ENCODE peak calls at places on chromosomes 11 and 22, in four cellular contexts. G is adrenal gland, A is uterus, C is psoas muscle. T is an unnamed sample. For H3K4me1, the result is how much of the 10 kb centered on the place peaks cover.

GRCh38 chr11:126246636-126247035 is 22.1 kb downstream of the SRPRA start:
- DNase-seq in G (no peak), A (no peak), C (no peak), T (peak)

GRCh38 chr22:46421272-46421671 is 85.8 kb downstream of the TRMU start:
- DNase-seq in G (no peak), A (no peak), C (no peak), T (no peak)

GRCh38 chr22:20514658-20515406 is 7.4 kb downstream of the MED15 start:
- DNase-seq in G (peak), A (no peak), C (peak), T (peak)

GRCh38 chr11:1749787-1750351 is 526 bp downstream of the IFITM10 start:
- DNase-seq in G (peak), A (no peak), C (peak), T (peak)

GRCh38 chr11:22449441-22449840 is 111.3 kb downstream of the SLC17A6 start:
- DNase-seq in G (no peak), A (no peak), C (no peak), T (no peak)

GRCh38 chr11:61742391-61742790 is 10.0 kb upstream of the MYRF start:
- DNase-seq in G (no peak), A (no peak), C (no peak), T (no peak)

GRCh38 chr11:80733776-80734175 is 1292.9 kb upstream of the TENM4 start:
- DNase-seq in G (no peak), A (no peak), C (no peak), T (no peak)

GRCh38 chr11:46912526-46913150 is 5.7 kb downstream of the LRP4 start:
- DNase-seq in G (no peak), A (no peak), C (no peak), T (no peak)

GRCh38 chr11:44958165-44958564 is 7.5 kb upstream of the TP53I11 start:
- DNase-seq in G (no peak), A (no peak), C (no peak), T (no peak)

GRCh38 chr22:17159504-17159951 is 451 bp upstream of the HDHD5 start:
- DNase-seq in G (peak), A (peak), C (no peak), T (peak)

GRCh38 chr22:33919591-33920501 is at the start of gene LARGE1:
- DNase-seq in G (peak), A (peak), C (peak), T (peak)

GRCh38 chr22:20586403-20586745 is 79.0 kb downstream of the MED15 start:
- DNase-seq in G (no peak), A (no peak), C (no peak), T (peak)

GRCh38 chr11:90220391-90220790 is 2.5 kb downstream of the CHORDC1 start:
- DNase-seq in G (peak), A (no peak), C (no peak), T (peak)

GRCh38 chr11:120532511-120533196 is 21.1 kb downstream of the GRIK4 start:
- DNase-seq in G (peak), A (no peak), C (no peak), T (peak)

GRCh38 chr22:42316988-42317387 is 46.5 kb upstream of the TCF20 start:
- DNase-seq in G (no peak), A (peak), C (no peak), T (no peak)

GRCh38 chr22:42296381-42296853 is 26.0 kb upstream of the TCF20 start:
- DNase-seq in G (peak), A (no peak), C (no peak), T (no peak)

GRCh38 chr11:48103621-48104561 is 112.7 kb upstream of the OR4B1 start:
- DNase-seq in G (no peak), A (no peak), C (no peak), T (no peak)

GRCh38 chr11:78660451-78660850 is 85.8 kb upstream of the NARS2 start:
- DNase-seq in G (no peak), A (no peak), C (no peak), T (no peak)

GRCh38 chr11:47004595-47005033 is 68.1 kb downstream of the CSTPP1 start:
- DNase-seq in G (peak), A (peak), C (peak), T (peak)

GRCh38 chr11:126485021-126485781 is 129.7 kb downstream of the ST3GAL4 start:
- DNase-seq in G (no peak), A (no peak), C (peak), T (no peak)

GRCh38 chr11:122797651-122798050 is 40.6 kb upstream of the CRTAM start:
- DNase-seq in G (no peak), A (no peak), C (no peak), T (no peak)

GRCh38 chr11:120929090-120929489 is 94.8 kb upstream of the TBCEL start:
- DNase-seq in G (no peak), A (no peak), C (no peak), T (no peak)

GRCh38 chr22:48894804-48895250 is 932.8 kb downstream of the BRD1 start:
- DNase-seq in G (no peak), A (no peak), C (no peak), T (peak)

GRCh38 chr11:88596786-88597185 is 259.2 kb upstream of the CTSC start:
- DNase-seq in G (no peak), A (no peak), C (no peak), T (peak)

GRCh38 chr11:125494601-125494986 is 1.5 kb downstream of the FEZ1 start:
- DNase-seq in G (no peak), A (no peak), C (no peak), T (peak)

GRCh38 chr22:19149047-19149883 is 827 bp downstream of the GSC2 start:
- DNase-seq in G (no peak), A (no peak), C (no peak), T (peak)

GRCh38 chr11:112366777-112367176 is 106.1 kb upstream of the PLET1 start:
- DNase-seq in G (no peak), A (no peak), C (no peak), T (no peak)

GRCh38 chr11:15671216-15671615 is 556.5 kb downstream of the INSC start:
- DNase-seq in G (no peak), A (no peak), C (no peak), T (no peak)

GRCh38 chr11:100550910-100551309 is 136.2 kb upstream of the ARHGAP42 start:
- DNase-seq in G (no peak), A (no peak), C (no peak), T (no peak)

DNA sequence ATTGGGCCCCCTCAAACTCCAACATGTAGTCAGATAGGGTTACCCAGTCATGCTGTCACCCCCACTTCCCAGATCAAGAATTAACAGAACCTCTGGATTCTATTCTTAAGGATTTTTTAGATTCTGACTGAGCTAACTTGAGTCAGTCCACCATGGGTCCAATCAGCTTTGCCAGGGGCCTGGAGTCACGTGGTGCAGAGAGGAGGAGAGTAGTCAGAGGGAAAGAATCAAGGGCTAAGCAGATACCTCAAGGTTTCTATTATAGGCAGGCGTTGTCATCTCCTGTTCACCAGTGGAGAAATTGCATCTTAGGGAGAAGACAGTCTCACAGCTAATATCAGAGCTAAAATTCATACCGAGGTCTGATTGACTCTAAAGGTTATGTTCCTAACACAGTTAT is 28.2 kb downstream of the FZD4 start:
- DNase-seq in G (peak), A (no peak), C (no peak), T (no peak)
- H3K27ac ChIP-seq in G (no peak), A (no peak), C (no peak), T (no peak)

GRCh38 chr22:37237371-37238268 is 6.4 kb downstream of the RAC2 start:
- DNase-seq in G (no peak), A (no peak), C (peak), T (peak)
- H3K4me1 ChIP-seq in G (under half), A (under half), C (under half), T (under half)

GRCh38 chr11:72723508-72723907 is 28.7 kb downstream of the ARAP1 start:
- DNase-seq in G (peak), A (no peak), C (peak), T (peak)

GRCh38 chr11:72724021-72724561 is 28.1 kb downstream of the ARAP1 start:
- DNase-seq in G (no peak), A (no peak), C (peak), T (peak)

GRCh38 chr11:72726266-72727220 is 25.7 kb downstream of the ARAP1 start:
- DNase-seq in G (no peak), A (no peak), C (peak), T (peak)

GRCh38 chr11:72725731-72726042 is 26.5 kb downstream of the ARAP1 start:
- DNase-seq in G (no peak), A (no peak), C (no peak), T (peak)

GRCh38 chr11:72724851-72725730 is 27.1 kb downstream of the ARAP1 start:
- DNase-seq in G (peak), A (peak), C (peak), T (peak)
- H3K27ac ChIP-seq in G (no peak), A (peak), C (no peak), T (peak)

DNA sequence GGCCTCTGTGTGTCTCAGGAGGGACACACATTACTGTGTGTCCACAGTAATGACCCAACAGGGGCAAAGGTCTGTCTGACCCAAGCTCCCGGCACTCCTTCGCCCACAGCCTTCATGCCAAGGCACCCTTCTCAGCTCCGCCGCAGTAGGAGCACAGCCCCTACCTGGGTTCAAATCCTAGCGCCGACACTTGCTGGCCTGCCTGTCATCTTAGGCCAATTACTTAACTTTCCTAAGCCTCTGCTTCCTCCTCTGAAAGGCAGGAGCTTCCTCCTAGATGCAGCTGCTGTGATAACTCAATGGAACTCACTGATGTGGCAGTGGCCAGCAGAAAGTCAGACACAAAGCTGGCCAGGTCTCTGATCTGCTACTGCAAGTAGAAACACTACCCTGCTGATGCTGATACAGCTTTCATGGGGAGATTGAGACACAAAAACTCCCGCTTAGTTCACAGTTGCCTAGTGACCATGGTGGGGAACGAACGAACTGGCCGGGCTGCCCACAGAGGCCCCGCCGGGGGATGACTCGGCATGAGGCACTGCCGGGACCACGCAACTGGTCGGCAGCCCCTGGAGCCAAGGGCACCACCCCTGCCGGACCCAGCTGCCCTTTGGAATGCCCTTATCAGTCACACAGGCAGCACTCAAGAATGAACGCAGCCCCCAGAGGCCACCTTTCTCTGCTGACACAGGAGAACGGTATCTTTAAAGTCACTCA is 8.1 kb downstream of the EHD1 start:
- DNase-seq in G (no peak), A (no peak), C (peak), T (peak)
- H3K4me1 ChIP-seq in G (under half), A (under half), C (half or more), T (under half)

DNA sequence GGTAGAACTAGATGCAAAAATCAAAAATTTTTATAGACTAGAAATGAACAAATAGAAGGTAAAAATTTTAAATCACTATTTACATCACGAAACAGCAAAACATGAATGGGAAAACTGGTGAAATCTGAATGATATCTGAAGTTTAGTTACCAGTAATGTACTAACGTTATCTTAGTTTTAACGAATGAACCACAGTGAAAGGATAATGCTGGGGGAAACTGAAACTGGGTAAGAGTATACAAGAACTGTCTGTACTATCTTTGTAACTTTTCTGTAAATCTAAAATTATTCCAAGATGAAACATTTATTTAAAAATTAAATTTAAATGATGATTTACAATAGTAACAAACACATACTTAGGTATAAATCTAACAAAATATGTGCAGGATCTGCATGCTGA is 7.4 kb downstream of the GDPD4 start:
- DNase-seq in G (no peak), A (no peak), C (no peak), T (no peak)
- H3K27ac ChIP-seq in G (no peak), A (no peak), C (no peak), T (no peak)

GRCh38 chr11:12163181-12163841 is 52.9 kb downstream of the MICAL2 start:
- DNase-seq in G (no peak), A (peak), C (no peak), T (peak)

GRCh38 chr11:12165237-12165875 is 55.0 kb downstream of the MICAL2 start:
- DNase-seq in G (no peak), A (no peak), C (no peak), T (no peak)

GRCh38 chr11:12166299-12167092 is 56.1 kb downstream of the MICAL2 start:
- DNase-seq in G (no peak), A (no peak), C (no peak), T (no peak)

GRCh38 chr11:12162652-12163051 is 52.3 kb downstream of the MICAL2 start:
- DNase-seq in G (no peak), A (no peak), C (no peak), T (no peak)

DNA sequence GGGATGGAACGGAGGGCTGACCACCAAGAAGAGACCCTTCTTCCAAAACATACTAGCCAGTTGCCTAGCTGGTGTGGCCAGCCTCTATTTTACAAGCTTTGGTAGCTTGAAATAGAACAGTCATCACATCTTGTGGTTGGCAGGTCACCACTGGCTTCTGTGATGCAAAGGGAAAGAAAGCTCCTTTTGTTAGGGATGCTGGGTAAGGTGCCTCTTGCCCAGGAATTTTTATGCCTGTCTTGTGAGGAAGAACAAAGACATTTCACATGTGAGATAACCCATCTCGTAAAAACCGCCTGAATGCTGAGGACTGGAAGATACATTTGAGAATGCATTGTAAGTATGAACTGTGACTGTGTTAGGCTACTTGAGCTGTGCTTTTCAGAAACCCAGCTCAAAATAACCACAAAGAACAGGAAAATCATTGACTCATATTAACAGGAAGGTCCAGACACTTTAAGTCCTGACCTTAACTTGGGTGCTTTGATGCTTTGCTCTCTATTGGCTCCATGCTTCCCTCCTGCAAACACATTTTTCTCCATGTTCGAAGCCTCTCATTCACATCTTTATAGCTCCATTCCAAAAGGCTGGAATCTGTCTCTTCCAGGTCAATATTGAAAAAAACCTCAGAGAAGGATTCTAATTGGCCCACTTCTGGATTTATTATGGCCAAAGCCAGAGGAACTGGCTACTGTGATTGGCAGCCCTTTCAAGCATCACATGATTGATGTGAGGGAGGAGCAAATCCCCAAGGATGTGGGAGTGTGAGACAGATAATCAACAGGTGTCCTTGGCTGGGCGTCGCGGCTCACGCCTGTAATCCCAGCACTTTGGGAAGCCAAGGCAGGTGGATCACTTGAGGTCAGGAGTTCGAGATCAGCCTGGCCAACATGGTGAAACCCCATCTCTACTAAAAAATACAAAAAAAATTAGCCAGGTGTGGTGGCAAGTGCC is 53.9 kb downstream of the MICAL2 start:
- DNase-seq in G (no peak), A (peak), C (no peak), T (peak)
- H3K4me1 ChIP-seq in G (under half), A (under half), C (under half), T (half or more)

GRCh38 chr11:13697710-13698109 is 29.2 kb downstream of the FAR1 start:
- DNase-seq in G (no peak), A (no peak), C (no peak), T (no peak)

GRCh38 chr11:13691296-13691899 is 22.9 kb downstream of the FAR1 start:
- DNase-seq in G (no peak), A (no peak), C (no peak), T (no peak)

GRCh38 chr11:13695886-13696285 is 27.4 kb downstream of the FAR1 start:
- DNase-seq in G (no peak), A (no peak), C (no peak), T (no peak)

GRCh38 chr11:13692172-13692571 is 23.7 kb downstream of the FAR1 start:
- DNase-seq in G (no peak), A (no peak), C (no peak), T (no peak)

GRCh38 chr11:13694115-13694514 is 25.6 kb downstream of the FAR1 start:
- DNase-seq in G (no peak), A (no peak), C (no peak), T (no peak)
- H3K27ac ChIP-seq in G (no peak), A (no peak), C (no peak), T (no peak)

T was measured in osteoblast.